ENCODE peak calls at places on chromosomes 5 and 9, in four cellular contexts. Y is stimulated activated CD4-positive, alpha-beta T cell treated with anti-CD3 and anti-CD28 coated beads, TNF-alpha, amount 100 ng/mL, for 4 hours; S is iris pigment epithelial cell; L is NCI-H2171 treated with DMSO at 0.1 percent for 48 hours. I is an unnamed sample.

GRCh38 chr5:149212203-149212951 is 59.3 kb upstream of the AFAP1L1 start:
- DNase-seq in Y (no peak), S (peak; percentile 99), L (no peak), I (no peak)

GRCh38 chr9:95139121-95139520 is 178.4 kb downstream of the FANCC start:
- DNase-seq in Y (no peak), S (no peak), L (no peak), I (no peak)

GRCh38 chr5:173475780-173476179 is 140.7 kb downstream of the BOD1 start:
- DNase-seq in Y (no peak), S (no peak), L (no peak), I (no peak)

GRCh38 chr9:20252778-20253177 is 369.5 kb downstream of the MLLT3 start:
- DNase-seq in Y (no peak), S (no peak), L (no peak), I (no peak)

GRCh38 chr5:28226407-28226806 is 1188.0 kb upstream of the CDH9 start:
- DNase-seq in Y (no peak), S (peak; percentile 24), L (no peak), I (no peak)

GRCh38 chr5:151531581-151531980 is 59.5 kb downstream of the FAT2 start:
- DNase-seq in Y (no peak), S (no peak), L (no peak), I (no peak)

GRCh38 chr5:177419045-177419444 is 7.4 kb upstream of the GRK6 start:
- DNase-seq in Y (no peak), S (peak; percentile 58), L (no peak), I (no peak)

GRCh38 chr5:14322437-14323187 is 179.5 kb downstream of the TRIO start:
- DNase-seq in Y (no peak), S (no peak), L (no peak), I (no peak)

GRCh38 chr5:107570805-107571531 is 99.8 kb downstream of the EFNA5 start:
- DNase-seq in Y (no peak), S (peak; percentile 61), L (peak; percentile 51), I (no peak)

GRCh38 chr5:136619556-136619955 is 254.2 kb upstream of the TRPC7 start:
- DNase-seq in Y (no peak), S (no peak), L (no peak), I (no peak)

GRCh38 chr9:90034071-90034470 is 429.3 kb downstream of the GADD45G start:
- DNase-seq in Y (no peak), S (no peak), L (no peak), I (no peak)

I was measured in progenitor cell of endocrine pancreas.